ENCODE peak calls at places on chromosomes 6 and 20, in four cellular contexts. Y, H, L and R are unnamed samples.

GRCh38 chr6:141301779-141302178 is 830.9 kb upstream of the GJE1 start:
- DNase-seq in Y (no peak), H (no peak), L (no peak), R (no peak)

GRCh38 chr20:23476015-23476754 is 14.7 kb upstream of the CST8 start:
- DNase-seq in Y (no peak), H (no peak), L (no peak), R (no peak)

GRCh38 chr6:68333444-68333843 is 301.6 kb upstream of the ADGRB3 start:
- DNase-seq in Y (no peak), H (no peak), L (no peak), R (no peak)

GRCh38 chr6:43515808-43516207 is 918 bp downstream of the YIPF3 start:
- DNase-seq in Y (no peak), H (no peak), L (no peak), R (no peak)

GRCh38 chr20:54356726-54357235 is 118.6 kb upstream of the DOK5 start:
- DNase-seq in Y (no peak), H (no peak), L (no peak), R (no peak)

GRCh38 chr6:39251406-39251805 is 22.1 kb upstream of the KCNK5 start:
- DNase-seq in Y (no peak), H (no peak), L (no peak), R (no peak)

GRCh38 chr6:15423286-15423957 is 177.6 kb downstream of the JARID2 start:
- DNase-seq in Y (no peak), H (no peak), L (no peak), R (no peak)

GRCh38 chr6:28209753-28210535 is 15.1 kb upstream of the ZSCAN9 start:
- DNase-seq in Y (no peak), H (no peak), L (no peak), R (no peak)

GRCh38 chr6:100774681-100775080 is 106.4 kb downstream of the ASCC3 start:
- DNase-seq in Y (no peak), H (no peak), L (no peak), R (no peak)

GRCh38 chr20:51447765-51448148 is 94.8 kb downstream of the NFATC2 start:
- DNase-seq in Y (no peak), H (no peak), L (no peak), R (no peak)

GRCh38 chr20:63752411-63753101 is 13.0 kb downstream of the SLC2A4RG start:
- DNase-seq in Y (no peak), H (no peak), L (no peak), R (no peak)

GRCh38 chr6:152748843-152749242 is 1.8 kb upstream of the VIP start:
- DNase-seq in Y (no peak), H (no peak), L (no peak), R (no peak)

GRCh38 chr6:117916483-117916882 is 9.4 kb downstream of the SLC35F1 start:
- DNase-seq in Y (no peak), H (no peak), L (no peak), R (no peak)

GRCh38 chr6:90080876-90081464 is 186.7 kb downstream of the GJA10 start:
- DNase-seq in Y (no peak), H (no peak), L (no peak), R (no peak)

GRCh38 chr6:169415179-169415578 is 161.5 kb upstream of the THBS2 start:
- DNase-seq in Y (no peak), H (no peak), L (no peak), R (no peak)

GRCh38 chr20:60960500-60960899 is 291.6 kb upstream of the CDH4 start:
- DNase-seq in Y (no peak), H (no peak), L (no peak), R (no peak)

GRCh38 chr6:15800821-15801617 is 138.2 kb upstream of the DTNBP1 start:
- DNase-seq in Y (no peak), H (no peak), L (no peak), R (no peak)

GRCh38 chr6:88569959-88570358 is 393.5 kb downstream of the RNGTT start:
- DNase-seq in Y (no peak), H (no peak), L (no peak), R (no peak)

GRCh38 chr20:59051666-59052065 is 9.1 kb upstream of the PRELID3B start:
- DNase-seq in Y (no peak), H (no peak), L (no peak), R (no peak)

GRCh38 chr6:46269447-46270229 is 98.9 kb upstream of the ENPP5 start:
- DNase-seq in Y (peak; percentile 45), H (peak; percentile 57), L (no peak), R (peak; percentile 58)

GRCh38 chr6:31559958-31560696 is 12.0 kb upstream of the LTA start:
- DNase-seq in Y (no peak), H (peak; percentile 63), L (no peak), R (peak; percentile 85)
- H3K4me3 ChIP-seq in Y (no peak overlapping the region), H (peak overlapping the region; percentile 21), L (no peak overlapping the region), R (peak overlapping the region; percentile 2)

GRCh38 chr6:110979565-110980096 is 2.2 kb upstream of the RPF2 start:
- DNase-seq in Y (no peak), H (no peak), L (no peak), R (no peak)
- TF ChIP-seq CTCF in Y (no peak), H (no peak), L (no peak), R (no peak)

GRCh38 chr6:17630511-17631073 is 30.5 kb downstream of the FAM8A1 start:
- DNase-seq in Y (no peak), H (no peak), L (no peak), R (no peak)

GRCh38 chr6:17629824-17630510 is 29.9 kb downstream of the FAM8A1 start:
- DNase-seq in Y (no peak), H (no peak), L (no peak), R (no peak)

GRCh38 chr6:17624396-17624795 is 24.3 kb downstream of the FAM8A1 start:
- DNase-seq in Y (no peak), H (no peak), L (no peak), R (no peak)

GRCh38 chr6:17632929-17633328 is 32.8 kb downstream of the FAM8A1 start:
- DNase-seq in Y (no peak), H (no peak), L (no peak), R (no peak)

GRCh38 chr6:17628873-17629272 is 28.8 kb downstream of the FAM8A1 start:
- DNase-seq in Y (no peak), H (no peak), L (no peak), R (no peak)
- H3K36me3 ChIP-seq in Y (no peaks in the 10 kb centered on the region), H (peaks cover 62% of the 10 kb centered on the region), L (no peaks in the 10 kb centered on the region), R (no peaks in the 10 kb centered on the region)

GRCh38 chr6:42429042-42429574 is 22.6 kb downstream of the TRERF1 start:
- DNase-seq in Y (no peak), H (no peak), L (no peak), R (no peak)
- H3K4me3 ChIP-seq in Y (no peak overlapping the region), H (no peak overlapping the region), L (no peak overlapping the region), R (no peak overlapping the region)

GRCh38 chr20:48599748-48600469 is 227.9 kb downstream of the PREX1 start:
- DNase-seq in Y (no peak), H (no peak), L (no peak), R (no peak)
- TF ChIP-seq CTCF in Y (no peak), H (no peak), L (no peak), R (no peak)

DNA sequence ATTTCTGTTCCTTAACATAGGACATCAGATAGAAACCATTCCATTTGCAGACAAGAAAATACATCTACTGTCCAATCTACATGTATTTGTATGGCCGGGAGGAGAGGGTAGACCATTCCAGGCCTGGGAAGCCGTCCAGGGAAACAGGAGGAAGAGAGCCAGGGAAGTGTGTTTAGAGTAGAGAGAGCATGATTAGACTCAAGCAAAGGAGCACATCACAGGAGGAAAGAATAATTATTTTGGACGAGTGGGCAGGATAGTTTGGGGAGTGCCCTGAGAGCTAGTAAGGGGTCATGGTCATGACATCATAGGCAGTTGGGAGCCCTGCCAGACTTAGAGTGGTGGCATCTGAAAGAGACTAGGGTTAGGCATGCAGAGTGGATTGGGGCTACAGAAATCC is 250.0 kb downstream of the HIVEP2 start:
- DNase-seq in Y (peak; percentile 46), H (no peak), L (no peak), R (peak; percentile 29)
- H3K36me3 ChIP-seq in Y (no peaks in the 10 kb centered on the region), H (no peaks in the 10 kb centered on the region), L (no peaks in the 10 kb centered on the region), R (no peaks in the 10 kb centered on the region)

GRCh38 chr6:156699017-156699421 is 78.2 kb upstream of the ARID1B start:
- DNase-seq in Y (no peak), H (no peak), L (no peak), R (no peak)
- H3K4me3 ChIP-seq in Y (no peak overlapping the region), H (no peak overlapping the region), L (no peak overlapping the region), R (no peak overlapping the region)

DNA sequence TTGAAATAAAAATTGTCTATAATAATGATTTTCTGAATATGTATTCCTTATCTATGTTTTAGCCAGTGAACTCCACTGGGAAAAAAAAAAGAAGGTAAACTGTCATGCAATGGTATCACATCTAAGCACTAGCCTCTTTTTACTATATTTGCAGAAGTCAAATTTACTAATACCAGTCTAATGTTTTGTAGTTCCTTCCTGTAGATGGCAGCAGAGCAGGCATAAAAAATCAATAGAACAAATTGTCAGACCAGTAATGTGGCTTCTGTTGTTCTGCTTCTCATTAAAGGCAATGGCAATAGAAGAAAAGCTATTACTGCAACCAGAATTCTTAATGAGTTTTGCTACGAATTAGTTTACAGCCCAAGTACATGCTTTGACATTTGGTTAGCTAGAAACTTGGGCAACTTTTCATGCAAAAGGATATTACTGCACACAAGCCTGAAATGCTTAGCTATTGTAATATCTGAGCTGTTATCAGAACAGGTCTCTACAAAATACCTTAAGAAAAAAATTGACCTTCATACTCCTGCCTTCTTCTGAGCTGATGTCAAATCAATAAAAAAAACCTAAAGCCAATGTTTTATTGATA is 476.9 kb downstream of the KHDRBS2 start:
- DNase-seq in Y (no peak), H (no peak), L (no peak), R (no peak)
- TF ChIP-seq CTCF in Y (no peak), H (peak; percentile 43), L (peak; percentile 13), R (peak; percentile 38)

GRCh38 chr20:41143354-41143753 is 6.0 kb downstream of the PLCG1 start:
- DNase-seq in Y (no peak), H (no peak), L (no peak), R (no peak)
- H3K36me3 ChIP-seq in Y (no peaks in the 10 kb centered on the region), H (no peaks in the 10 kb centered on the region), L (no peaks in the 10 kb centered on the region), R (peaks cover 12% of the 10 kb centered on the region)